ENCODE peak calls at places on chromosomes 16 and 17, in four cellular contexts. C is H1, R is GM12878, Y is HCT116. I is an unnamed sample. For H3K27me3, the result is how much of the 10 kb centered on the place peaks cover.

GRCh38 chr16:28063611-28064061 is at the start of gene GSG1L:
- DNase-seq in Y (no peak), C (no peak), R (no peak), I (no peak)

GRCh38 chr16:7013990-7014389 is 318.7 kb upstream of the RBFOX1 start:
- DNase-seq in R (no peak), C (no peak), Y (no peak), I (no peak)

GRCh38 chr16:47958726-47959125 is 197.1 kb downstream of the ABCC12 start:
- DNase-seq in R (no peak), C (no peak), Y (no peak), I (no peak)

GRCh38 chr16:10080031-10080772 is 102.0 kb downstream of the GRIN2A start:
- DNase-seq in Y (peak), C (no peak), R (no peak), I (peak)

GRCh38 chr17:1462164-1463112 is 6.4 kb upstream of the CRK start:
- DNase-seq in Y (no peak), R (no peak), C (no peak), I (no peak)

GRCh38 chr17:42274812-42275526 is 1.2 kb downstream of the STAT5B start:
- DNase-seq in R (no peak), C (no peak), Y (no peak), I (no peak)

GRCh38 chr17:7444682-7445010 is 215 bp upstream of the CHRNB1 start:
- DNase-seq in R (no peak), C (no peak), Y (no peak), I (no peak)

GRCh38 chr17:40832840-40833239 is 10.4 kb upstream of the KRT10 start:
- DNase-seq in C (no peak), R (no peak), Y (no peak), I (peak)

GRCh38 chr17:68247445-68248198 is at the start of gene AMZ2:
- DNase-seq in Y (peak), R (peak), C (peak), I (peak)

GRCh38 chr17:46847204-46848191 is 3.9 kb upstream of the WNT9B start:
- DNase-seq in Y (no peak), R (no peak), C (no peak), I (no peak)

GRCh38 chr16:80899804-80900592 is 95.6 kb upstream of the CDYL2 start:
- DNase-seq in C (no peak), R (no peak), Y (no peak), I (no peak)

GRCh38 chr17:49646391-49647255 is 31.3 kb downstream of the SPOP start:
- DNase-seq in Y (peak), R (peak), C (no peak), I (no peak)

GRCh38 chr16:89909777-89910716 is 8.6 kb upstream of the MC1R start:
- DNase-seq in C (no peak), Y (peak), R (no peak), I (no peak)

GRCh38 chr16:22007509-22008214 is at the start of gene MOSMO:
- DNase-seq in R (no peak), Y (no peak), C (no peak), I (peak)

GRCh38 chr16:49756971-49757743 is 98.8 kb downstream of the ZNF423 start:
- DNase-seq in C (no peak), R (no peak), Y (no peak), I (no peak)

GRCh38 chr17:31008374-31009035 is 37.7 kb downstream of the RNF135 start:
- DNase-seq in C (peak), R (no peak), Y (no peak), I (peak)
- TF ChIP-seq YY1 in C (peak), R (peak), Y (no peak), I (no peak)

DNA sequence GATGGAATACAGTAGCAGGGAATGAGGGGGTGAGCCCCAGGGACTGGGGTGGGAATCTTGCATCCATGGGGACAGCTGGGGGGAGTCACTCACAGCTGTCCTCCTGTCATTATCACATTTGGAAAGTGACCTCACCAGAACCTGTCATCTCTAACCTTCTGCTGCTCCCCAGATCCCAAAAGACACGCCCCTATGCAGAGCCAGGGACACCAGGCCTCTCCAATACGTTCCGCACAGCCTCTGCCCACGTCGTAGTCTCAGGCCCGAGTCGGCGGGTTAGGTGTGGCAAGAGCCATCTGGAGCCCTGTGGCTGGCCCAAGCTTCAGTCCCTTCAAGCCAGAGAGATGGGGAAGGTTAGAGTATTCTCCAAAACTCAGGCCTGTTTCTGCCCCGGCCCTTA is 214.3 kb downstream of the ENGASE start:
- DNase-seq in Y (no peak), R (no peak), C (no peak), I (no peak)
- H3K27me3 ChIP-seq in Y (half or more), R (under half), C (under half), I (under half)

GRCh38 chr17:81942167-81942553 is 4.9 kb downstream of the MYADML2 start:
- DNase-seq in R (no peak), C (no peak), Y (no peak), I (no peak)
- H3K4me3 ChIP-seq in R (no peak), C (no peak), Y (no peak), I (no peak)

GRCh38 chr17:77148959-77149510 is 8.3 kb downstream of the SEC14L1 start:
- DNase-seq in Y (no peak), R (no peak), C (no peak), I (no peak)

GRCh38 chr17:77148109-77148958 is 7.6 kb downstream of the SEC14L1 start:
- DNase-seq in Y (no peak), C (no peak), R (no peak), I (no peak)

GRCh38 chr17:77145635-77146632 is 5.2 kb downstream of the SEC14L1 start:
- DNase-seq in Y (no peak), C (no peak), R (peak), I (no peak)

GRCh38 chr17:77146882-77147281 is 6.1 kb downstream of the SEC14L1 start:
- DNase-seq in Y (no peak), C (no peak), R (no peak), I (no peak)

DNA sequence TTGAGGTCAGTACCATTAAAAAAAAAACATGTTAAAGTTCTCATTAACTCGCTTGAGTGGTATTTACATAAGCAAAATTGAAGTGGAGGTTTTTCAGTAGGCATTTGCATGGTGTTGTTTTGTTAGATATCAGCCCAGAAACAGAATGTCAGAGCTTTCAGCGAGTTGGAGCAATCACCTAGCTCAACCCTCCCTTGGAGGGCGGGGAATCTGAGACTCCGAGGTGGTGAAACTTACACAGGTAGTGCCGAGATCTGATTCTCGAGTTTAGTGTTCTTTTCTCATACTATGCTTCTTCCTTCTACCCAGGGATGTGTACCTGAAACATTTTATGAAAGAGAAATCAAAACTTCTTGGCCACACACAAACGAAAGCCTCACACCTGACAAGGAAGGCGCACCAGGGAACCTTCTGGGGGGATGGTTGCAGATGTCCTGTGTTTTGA is 6.6 kb downstream of the SEC14L1 start:
- DNase-seq in R (peak), C (no peak), Y (no peak), I (no peak)
- TF ChIP-seq YY1 in R (no peak), C (no peak), Y (no peak), I (no peak)

GRCh38 chr16:86733526-86734254 is 155.3 kb downstream of the FOXL1 start:
- DNase-seq in Y (no peak), C (no peak), R (no peak), I (no peak)

GRCh38 chr16:86735727-86736126 is 157.4 kb downstream of the FOXL1 start:
- DNase-seq in C (no peak), R (no peak), Y (no peak), I (no peak)

GRCh38 chr16:86732621-86733297 is 154.4 kb downstream of the FOXL1 start:
- DNase-seq in C (no peak), Y (no peak), R (no peak), I (no peak)

GRCh38 chr16:86737083-86737482 is 158.7 kb downstream of the FOXL1 start:
- DNase-seq in R (no peak), Y (no peak), C (no peak), I (no peak)

DNA sequence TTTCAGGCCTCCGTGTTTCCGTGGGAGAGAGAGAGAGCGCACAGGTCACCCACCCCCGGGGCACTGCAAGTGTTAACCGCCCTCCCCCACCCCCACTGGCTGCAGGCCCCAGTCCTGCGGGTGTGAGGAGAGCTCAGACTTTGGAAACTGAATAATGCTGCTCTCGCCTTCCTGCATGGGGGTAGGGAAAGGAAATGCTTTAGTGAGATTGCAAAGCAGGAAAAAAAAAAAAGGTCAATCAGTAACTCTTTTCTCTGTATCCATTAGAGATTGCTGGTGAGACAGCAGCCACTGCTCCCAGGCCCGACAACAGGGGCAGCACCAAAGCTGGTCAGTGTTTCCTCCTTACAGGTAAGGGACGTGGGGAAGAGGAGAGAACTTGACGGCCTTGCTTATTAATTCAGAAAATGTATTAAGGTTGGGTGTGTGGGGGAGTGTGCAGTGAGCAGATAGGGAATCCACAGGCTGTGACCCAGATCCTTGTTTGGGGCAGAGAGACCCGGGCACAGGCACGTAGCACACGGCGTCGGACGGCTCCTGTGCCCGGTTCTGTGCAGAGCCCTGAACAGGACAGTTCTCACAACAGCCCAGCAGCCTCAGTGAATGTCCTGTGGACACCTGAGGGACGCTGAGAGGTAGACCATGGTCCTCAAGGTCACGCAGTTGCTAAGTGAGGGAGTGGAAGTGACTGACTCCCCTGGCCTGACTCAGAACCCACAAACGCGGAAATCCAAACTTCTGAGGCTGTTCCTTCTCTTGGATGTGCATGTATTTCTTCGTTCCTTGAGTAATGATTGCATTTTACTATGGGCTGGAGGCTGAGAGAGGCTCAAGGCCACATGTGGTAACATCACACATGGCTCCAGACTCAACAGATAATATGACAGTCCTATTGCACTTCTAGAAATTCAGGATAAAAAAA is 156.5 kb downstream of the FOXL1 start:
- DNase-seq in Y (no peak), R (no peak), C (no peak), I (no peak)
- H3K27me3 ChIP-seq in Y (under half), R (under half), C (under half), I (under half)